ENCODE peak calls at places on chromosomes 11 and 22, in six cellular contexts. P, B, Z, L, Y and M are unnamed samples.

GRCh38 chr22:38248280-38248679 is 24.5 kb downstream of the TMEM184B start:
- DNase-seq in P (no peak), B (no peak), Z (no peak), L (no peak), Y (no peak), M (no peak)

GRCh38 chr11:72038491-72038890 is 39.8 kb downstream of the IL18BP start:
- DNase-seq in P (peak; percentile 42), B (no peak), Z (peak; percentile 89), L (peak; percentile 48), Y (no peak), M (no peak)

GRCh38 chr11:11349870-11350325 is 3.2 kb downstream of the CSNK2A3 start:
- DNase-seq in P (peak; percentile 70), B (no peak), Z (peak; percentile 90), L (peak; percentile 75), Y (no peak), M (no peak)

GRCh38 chr22:23754980-23755636 is 883 bp upstream of the VPREB3 start:
- DNase-seq in P (no peak), B (no peak), Z (no peak), L (no peak), Y (no peak), M (no peak)

GRCh38 chr11:10407055-10407454 is 48.0 kb upstream of the AMPD3 start:
- DNase-seq in P (peak; percentile 93), B (no peak), Z (no peak), L (no peak), Y (no peak), M (peak; percentile 82)

GRCh38 chr11:134743809-134744195 is 331.8 kb upstream of the B3GAT1 start:
- DNase-seq in P (no peak), B (no peak), Z (no peak), L (no peak), Y (no peak), M (no peak)

GRCh38 chr11:33970984-33971466 is 79.1 kb upstream of the LMO2 start:
- DNase-seq in P (peak; percentile 69), B (no peak), Z (peak; percentile 62), L (peak; percentile 4), Y (peak; percentile 70), M (no peak)

GRCh38 chr22:19377565-19378361 is 53.8 kb downstream of the HIRA start:
- DNase-seq in P (no peak), B (no peak), Z (no peak), L (no peak), Y (no peak), M (no peak)

GRCh38 chr22:49629586-49630447 is 197.9 kb downstream of the BRD1 start:
- DNase-seq in P (no peak), B (no peak), Z (no peak), L (no peak), Y (no peak), M (no peak)

GRCh38 chr11:117915219-117915618 is 14.0 kb downstream of the TMPRSS13 start:
- DNase-seq in P (no peak), B (no peak), Z (no peak), L (no peak), Y (peak; percentile 29), M (no peak)

GRCh38 chr11:115993613-115994012 is 489.4 kb upstream of the CADM1 start:
- DNase-seq in P (no peak), B (no peak), Z (no peak), L (no peak), Y (no peak), M (no peak)

GRCh38 chr11:115996125-115996807 is 492.1 kb upstream of the CADM1 start:
- DNase-seq in P (no peak), B (no peak), Z (no peak), L (no peak), Y (no peak), M (no peak)

GRCh38 chr11:69380921-69381581 is 87.1 kb downstream of the MYEOV start:
- DNase-seq in P (no peak), B (peak; percentile 43), Z (no peak), L (no peak), Y (no peak), M (no peak)

GRCh38 chr11:36186340-36186739 is 102.9 kb downstream of the COMMD9 start:
- DNase-seq in P (peak; percentile 10), B (no peak), Z (peak; percentile 97), L (peak; percentile 61), Y (no peak), M (peak; percentile 90)

GRCh38 chr11:27460158-27460565 is 12.4 kb downstream of the LGR4 start:
- DNase-seq in P (no peak), B (no peak), Z (no peak), L (no peak), Y (no peak), M (no peak)

GRCh38 chr22:45923812-45924211 is 53.1 kb downstream of the WNT7B start:
- DNase-seq in P (no peak), B (peak; percentile 84), Z (no peak), L (no peak), Y (no peak), M (no peak)

GRCh38 chr22:17396531-17396930 is 27.3 kb downstream of the CECR2 start:
- DNase-seq in P (peak; percentile 35), B (no peak), Z (no peak), L (no peak), Y (no peak), M (no peak)

GRCh38 chr22:31789803-31790202 is 36.0 kb downstream of the DEPDC5 start:
- DNase-seq in P (no peak), B (no peak), Z (no peak), L (no peak), Y (no peak), M (no peak)

GRCh38 chr11:31141804-31142203 is 227.7 kb downstream of the DCDC1 start:
- DNase-seq in P (no peak), B (no peak), Z (peak; percentile 6), L (no peak), Y (peak; percentile 44), M (no peak)

GRCh38 chr22:50621948-50622722 is 5.8 kb downstream of the ARSA start:
- DNase-seq in P (peak; percentile 11), B (no peak), Z (no peak), L (no peak), Y (peak; percentile 63), M (no peak)

GRCh38 chr11:12744831-12745502 is 70.7 kb downstream of the TEAD1 start:
- DNase-seq in P (no peak), B (no peak), Z (no peak), L (no peak), Y (peak; percentile 19), M (no peak)

GRCh38 chr11:3920148-3920852 is 64.8 kb downstream of the STIM1 start:
- DNase-seq in P (peak; percentile 71), B (no peak), Z (peak; percentile 91), L (no peak), Y (no peak), M (peak; percentile 80)

GRCh38 chr11:125933030-125933813 is 12.6 kb upstream of the VSIG10L2 start:
- DNase-seq in P (no peak), B (no peak), Z (no peak), L (no peak), Y (no peak), M (no peak)

GRCh38 chr11:12135185-12135584 is 24.8 kb downstream of the MICAL2 start:
- DNase-seq in P (no peak), B (no peak), Z (no peak), L (no peak), Y (no peak), M (no peak)

DNA sequence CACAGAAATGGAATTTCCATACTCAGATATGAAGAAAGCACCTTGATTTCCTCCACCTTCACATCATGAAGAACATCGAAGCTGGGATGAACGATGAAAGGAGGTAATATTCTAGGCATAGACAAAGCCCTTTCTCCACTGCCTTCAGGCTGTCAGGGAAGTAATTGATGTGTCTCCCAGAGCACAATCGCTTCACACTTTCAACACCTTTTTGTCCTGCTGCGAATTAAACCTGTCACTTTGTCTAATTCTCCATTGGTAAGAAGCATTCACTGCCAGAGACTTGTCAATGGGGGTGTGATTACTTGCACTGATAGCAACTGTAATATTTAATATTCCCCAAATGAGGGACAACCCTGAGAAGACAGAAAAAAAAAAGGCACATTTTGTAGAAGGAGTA is 260.1 kb downstream of the ETS1 start:
- DNase-seq in P (no peak), B (no peak), Z (no peak), L (no peak), Y (no peak), M (no peak)
- H3K27ac ChIP-seq in P (no peak overlapping the region), B (no peak overlapping the region), Z (no peak overlapping the region), L (no peak overlapping the region), Y (no peak overlapping the region), M (no peak overlapping the region)

GRCh38 chr11:77003954-77004353 is 30.2 kb upstream of the B3GNT6 start:
- DNase-seq in P (peak; percentile 90), B (no peak), Z (no peak), L (no peak), Y (no peak), M (peak; percentile 18)
- H3K27ac ChIP-seq in P (peak overlapping the region; percentile 81), B (no peak overlapping the region), Z (no peak overlapping the region), L (no peak overlapping the region), Y (no peak overlapping the region), M (no peak overlapping the region)

GRCh38 chr11:67452141-67452952 is at the start of gene GPR152:
- DNase-seq in P (no peak), B (peak; percentile 86), Z (no peak), L (no peak), Y (no peak), M (no peak)
- H3K27ac ChIP-seq in P (no peak within 1 kb of the TSS), B (no peak within 1 kb of the TSS), Z (no peak within 1 kb of the TSS), L (no peak within 1 kb of the TSS), Y (no peak within 1 kb of the TSS), M (no peak within 1 kb of the TSS)

GRCh38 chr11:103673773-103674172 is 362.7 kb upstream of the DDI1 start:
- DNase-seq in P (peak; percentile 19), B (no peak), Z (peak; percentile 63), L (no peak), Y (no peak), M (no peak)
- H3K27ac ChIP-seq in P (no peak overlapping the region), B (no peak overlapping the region), Z (no peak overlapping the region), L (no peak overlapping the region), Y (no peak overlapping the region), M (no peak overlapping the region)

GRCh38 chr22:47775191-47775590 is 1012.7 kb downstream of the TBC1D22A start:
- DNase-seq in P (no peak), B (no peak), Z (no peak), L (no peak), Y (no peak), M (no peak)

GRCh38 chr22:47775686-47776085 is 1013.2 kb downstream of the TBC1D22A start:
- DNase-seq in P (peak; percentile 77), B (no peak), Z (no peak), L (no peak), Y (no peak), M (no peak)

GRCh38 chr22:47776329-47776728 is 1013.9 kb downstream of the TBC1D22A start:
- DNase-seq in P (no peak), B (no peak), Z (no peak), L (no peak), Y (peak; percentile 51), M (no peak)

GRCh38 chr22:47772864-47773263 is 1010.4 kb downstream of the TBC1D22A start:
- DNase-seq in P (no peak), B (no peak), Z (no peak), L (no peak), Y (no peak), M (no peak)

DNA sequence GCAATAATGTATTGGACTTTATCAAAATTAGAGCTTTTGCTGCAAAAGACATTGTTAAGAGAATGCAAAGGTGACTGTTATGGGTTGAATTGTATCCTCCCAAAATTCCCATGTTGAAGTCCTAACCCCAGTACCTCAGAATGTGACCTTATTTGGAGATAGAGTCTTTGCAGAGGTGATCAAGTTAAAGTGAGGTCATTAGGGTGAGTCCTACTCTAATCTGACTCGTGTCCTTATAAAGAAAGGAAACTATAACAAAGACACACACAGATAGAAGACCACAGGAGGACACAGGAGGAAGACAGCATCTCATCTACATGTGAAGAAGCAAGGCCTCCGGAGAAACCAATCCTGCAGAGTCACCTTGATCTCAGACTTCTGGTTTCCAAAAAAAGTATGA is 1011.2 kb downstream of the TBC1D22A start:
- DNase-seq in P (no peak), B (no peak), Z (no peak), L (no peak), Y (no peak), M (no peak)
- H3K27ac ChIP-seq in P (no peak overlapping the region), B (no peak overlapping the region), Z (no peak overlapping the region), L (no peak overlapping the region), Y (no peak overlapping the region), M (no peak overlapping the region)